ENCODE peak calls at places on chromosomes 11 and 22, in six cellular contexts. M is activated CD4-positive, alpha-beta T cell treated with anti-CD3 and anti-CD28 coated beads for 48 hours; I is NCI-H1417; V is AG04449; R is A172; Y is HEK293T. E is an unnamed sample.

GRCh38 chr22:39721456-39722325 is 151.1 kb downstream of the CACNA1I start:
- DNase-seq in M (no peak), I (no peak), V (no peak), R (no peak), Y (no peak), E (no peak)

GRCh38 chr11:71102251-71102995 is 150.0 kb downstream of the SHANK2 start:
- DNase-seq in M (no peak), I (no peak), V (no peak), R (no peak), Y (no peak), E (no peak)

GRCh38 chr22:25156736-25157135 is 42.9 kb upstream of the CRYBB3 start:
- DNase-seq in M (no peak), I (no peak), V (no peak), R (no peak), Y (no peak), E (no peak)

GRCh38 chr11:130653838-130654601 is 205.6 kb downstream of the ADAMTS15 start:
- DNase-seq in M (no peak), I (no peak), V (no peak), R (no peak), Y (no peak), E (no peak)

GRCh38 chr22:30884211-30885000 is 84.2 kb downstream of the MORC2 start:
- DNase-seq in M (no peak), I (no peak), V (no peak), R (no peak), Y (no peak), E (no peak)

GRCh38 chr11:9169595-9170295 is 78.3 kb upstream of the SCUBE2 start:
- DNase-seq in M (no peak), I (no peak), V (no peak), R (peak), Y (no peak), E (no peak)

GRCh38 chr11:1230456-1231395 is 7.9 kb downstream of the MUC5B start:
- DNase-seq in M (no peak), I (no peak), V (no peak), R (no peak), Y (no peak), E (no peak)

GRCh38 chr22:21657361-21658118 is 8.3 kb upstream of the PPIL2 start:
- DNase-seq in M (peak), I (peak), V (no peak), R (no peak), Y (peak), E (peak)

GRCh38 chr22:43418079-43418825 is 6.4 kb downstream of the MPPED1 start:
- DNase-seq in M (no peak), I (no peak), V (no peak), R (no peak), Y (no peak), E (no peak)

GRCh38 chr11:27215471-27216267 is 147.3 kb downstream of the CCDC34 start:
- DNase-seq in M (no peak), I (peak), V (no peak), R (no peak), Y (no peak), E (no peak)

GRCh38 chr22:37032535-37033460 is 13.3 kb downstream of the MPST start:
- DNase-seq in M (no peak), I (no peak), V (no peak), R (peak), Y (no peak), E (no peak)

GRCh38 chr11:117010808-117011540 is 87.3 kb downstream of the SIK3 start:
- DNase-seq in M (no peak), I (no peak), V (peak), R (peak), Y (no peak), E (no peak)

GRCh38 chr11:63564056-63564784 is 1.0 kb upstream of the PLAAT2 start:
- DNase-seq in M (peak), I (peak), V (no peak), R (no peak), Y (no peak), E (no peak)

GRCh38 chr11:1546536-1547466 is 25.3 kb downstream of the DUSP8 start:
- DNase-seq in M (peak), I (peak), V (no peak), R (peak), Y (peak), E (peak)

E was measured in K562.